ENCODE peak calls at places on chromosomes 12 and 14, in four cellular contexts. One of them, this sample, is unnamed. For H3K27me3, the result is how much of the 10 kb centered on the place peaks cover.

GRCh38 chr12:7555752-7556151 is 52.2 kb upstream of the CD163 start:
- DNase-seq in transverse colon: no peak
- DNase-seq in H1: no peak
- DNase-seq in stomach: no peak
- DNase-seq in this sample: no peak

GRCh38 chr12:59452746-59453145 is 143.1 kb upstream of the SLC16A7 start:
- DNase-seq in stomach: no peak
- DNase-seq in H1: no peak
- DNase-seq in transverse colon: no peak
- DNase-seq in this sample: no peak

GRCh38 chr14:39266871-39267591 is 33.3 kb downstream of the MIA2 start:
- DNase-seq in stomach: peak
- DNase-seq in transverse colon: peak
- DNase-seq in H1: peak
- DNase-seq in this sample: peak

GRCh38 chr12:74896186-74896585 is 313.5 kb downstream of the KCNC2 start:
- DNase-seq in transverse colon: no peak
- DNase-seq in stomach: no peak
- DNase-seq in H1: no peak
- DNase-seq in this sample: no peak

GRCh38 chr12:104132351-104132956 is 5.6 kb downstream of the NFYB start:
- DNase-seq in transverse colon: no peak
- DNase-seq in H1: no peak
- DNase-seq in stomach: no peak
- DNase-seq in this sample: no peak

GRCh38 chr14:68250950-68251765 is 431.6 kb downstream of the RAD51B start:
- DNase-seq in H1: no peak
- DNase-seq in stomach: no peak
- DNase-seq in transverse colon: no peak
- DNase-seq in this sample: no peak

GRCh38 chr12:50985322-50985721 is 33.0 kb downstream of the HIGD1C start:
- DNase-seq in transverse colon: no peak
- DNase-seq in H1: no peak
- DNase-seq in stomach: no peak
- DNase-seq in this sample: no peak

GRCh38 chr12:123928274-123928865 is 44.3 kb downstream of the CCDC92 start:
- DNase-seq in transverse colon: no peak
- DNase-seq in stomach: no peak
- DNase-seq in H1: no peak
- DNase-seq in this sample: no peak

GRCh38 chr14:25406818-25407217 is 356.9 kb upstream of the STXBP6 start:
- DNase-seq in transverse colon: peak
- DNase-seq in H1: peak
- DNase-seq in stomach: no peak
- DNase-seq in this sample: no peak

GRCh38 chr12:13680916-13681315 is 300.5 kb downstream of the GRIN2B start:
- DNase-seq in H1: no peak
- DNase-seq in transverse colon: no peak
- DNase-seq in stomach: no peak
- DNase-seq in this sample: no peak

GRCh38 chr12:94732367-94732990 is 82.1 kb upstream of the TMCC3 start:
- DNase-seq in transverse colon: no peak
- DNase-seq in stomach: no peak
- DNase-seq in H1: no peak
- DNase-seq in this sample: no peak

GRCh38 chr14:99789581-99789980 is 3.6 kb upstream of the EML1 start:
- DNase-seq in H1: no peak
- DNase-seq in transverse colon: no peak
- DNase-seq in stomach: no peak
- DNase-seq in this sample: no peak

GRCh38 chr12:58502236-58502635 is 418.1 kb downstream of the LRIG3 start:
- DNase-seq in stomach: no peak
- DNase-seq in H1: no peak
- DNase-seq in transverse colon: no peak
- DNase-seq in this sample: no peak

GRCh38 chr14:92969470-92970232 is 46.7 kb downstream of the CHGA start:
- DNase-seq in stomach: no peak
- DNase-seq in transverse colon: no peak
- DNase-seq in H1: no peak
- DNase-seq in this sample: no peak

GRCh38 chr14:68794856-68795601 is 2.2 kb upstream of the ZFP36L1 start:
- DNase-seq in H1: no peak
- DNase-seq in stomach: peak
- DNase-seq in transverse colon: peak
- DNase-seq in this sample: peak

GRCh38 chr12:108337235-108338223 is 1.6 kb downstream of the CMKLR1 start:
- DNase-seq in stomach: no peak
- DNase-seq in H1: peak
- DNase-seq in transverse colon: no peak
- DNase-seq in this sample: no peak

GRCh38 chr14:26395726-26396125 is 202.1 kb downstream of the NOVA1 start:
- DNase-seq in transverse colon: no peak
- DNase-seq in H1: no peak
- DNase-seq in stomach: no peak
- DNase-seq in this sample: no peak

GRCh38 chr14:75094896-75095295 is 25.5 kb downstream of the ZC2HC1C start:
- DNase-seq in H1: no peak
- DNase-seq in stomach: no peak
- DNase-seq in transverse colon: no peak
- DNase-seq in this sample: no peak

GRCh38 chr12:124482901-124483799 is 84.3 kb downstream of the NCOR2 start:
- DNase-seq in stomach: no peak
- DNase-seq in transverse colon: no peak
- DNase-seq in H1: no peak
- DNase-seq in this sample: no peak

GRCh38 chr14:87992349-87992719 is 648 bp downstream of the GALC start:
- DNase-seq in stomach: no peak
- DNase-seq in transverse colon: no peak
- DNase-seq in H1: no peak
- DNase-seq in this sample: no peak

GRCh38 chr12:116538682-116539264 is 20.4 kb upstream of the MAP1LC3B2 start:
- DNase-seq in transverse colon: no peak
- DNase-seq in H1: no peak
- DNase-seq in stomach: no peak
- DNase-seq in this sample: no peak

GRCh38 chr14:54650331-54651017 is 83.5 kb downstream of the SAMD4A start:
- DNase-seq in H1: no peak
- DNase-seq in transverse colon: peak
- DNase-seq in stomach: no peak
- DNase-seq in this sample: no peak

GRCh38 chr14:20632448-20632830 is 9.1 kb downstream of the OR6S1 start:
- DNase-seq in H1: no peak
- DNase-seq in stomach: no peak
- DNase-seq in transverse colon: no peak
- DNase-seq in this sample: no peak

GRCh38 chr12:51631591-51631990 is 40.6 kb downstream of the SCN8A start:
- DNase-seq in stomach: no peak
- DNase-seq in transverse colon: no peak
- DNase-seq in H1: no peak
- DNase-seq in this sample: no peak

GRCh38 chr12:94707892-94708291 is 57.5 kb upstream of the TMCC3 start:
- DNase-seq in H1: no peak
- DNase-seq in transverse colon: peak
- DNase-seq in stomach: no peak
- DNase-seq in this sample: no peak

GRCh38 chr14:64210211-64210610 is 84.0 kb downstream of the ESR2 start:
- DNase-seq in stomach: no peak
- DNase-seq in H1: no peak
- DNase-seq in transverse colon: no peak
- DNase-seq in this sample: no peak

GRCh38 chr14:76829016-76829365 is 2.8 kb downstream of the LRRC74A start:
- DNase-seq in transverse colon: no peak
- DNase-seq in H1: no peak
- DNase-seq in stomach: no peak
- DNase-seq in this sample: no peak

GRCh38 chr12:56013482-56013881 is 7.4 kb upstream of the IKZF4 start:
- DNase-seq in stomach: no peak
- DNase-seq in transverse colon: no peak
- DNase-seq in H1: no peak
- DNase-seq in this sample: no peak

GRCh38 chr14:45135181-45135580 is 549 bp upstream of the FANCM start:
- DNase-seq in transverse colon: no peak
- DNase-seq in stomach: no peak
- DNase-seq in H1: no peak
- DNase-seq in this sample: no peak

GRCh38 chr14:52801014-52801708 is 9.8 kb upstream of the GNPNAT1 start:
- DNase-seq in stomach: no peak
- DNase-seq in transverse colon: no peak
- DNase-seq in H1: no peak
- DNase-seq in this sample: no peak

GRCh38 chr14:51950007-51950406 is 39.3 kb upstream of the RTRAF start:
- DNase-seq in stomach: no peak
- DNase-seq in H1: no peak
- DNase-seq in transverse colon: no peak
- DNase-seq in this sample: no peak

DNA sequence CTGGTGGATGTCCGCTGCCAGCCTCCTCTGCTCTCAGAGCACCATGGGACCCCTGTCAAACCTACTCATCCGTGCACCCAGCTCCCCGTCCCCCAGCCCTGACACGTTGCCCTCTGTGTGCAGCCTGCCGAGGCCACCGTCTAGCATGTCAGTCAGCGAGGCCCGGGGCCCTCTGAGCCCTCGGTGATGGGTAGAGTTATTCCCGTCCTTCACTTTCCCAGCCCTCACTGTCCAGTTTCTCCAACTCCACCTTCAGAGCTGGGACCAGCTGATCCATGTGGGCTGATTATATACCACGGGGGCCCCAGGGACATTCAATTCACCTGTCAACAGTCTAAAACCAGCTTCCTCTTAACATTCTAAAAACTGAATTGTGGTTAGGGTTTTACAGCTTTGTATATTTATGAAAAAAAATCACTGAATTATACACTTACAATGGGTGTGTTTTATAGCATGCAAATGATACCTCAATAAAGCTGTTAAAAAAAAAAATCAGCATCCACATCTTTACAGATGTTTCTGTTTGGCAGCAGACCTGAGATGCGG is 61.3 kb downstream of the CCDC88C start:
- DNase-seq in stomach: no peak
- DNase-seq in H1: no peak
- DNase-seq in transverse colon: no peak
- DNase-seq in this sample: no peak
- H3K27me3 ChIP-seq in stomach: under half
- H3K27me3 ChIP-seq in H1: under half
- H3K27me3 ChIP-seq in transverse colon: under half
- H3K27me3 ChIP-seq in this sample: under half

GRCh38 chr14:101233391-101233790 is 327.9 kb upstream of the DIO3 start:
- DNase-seq in transverse colon: no peak
- DNase-seq in H1: no peak
- DNase-seq in stomach: no peak
- DNase-seq in this sample: no peak
- TF ChIP-seq POLR2A in transverse colon: no peak
- TF ChIP-seq POLR2A in H1: no peak
- TF ChIP-seq POLR2A in stomach: no peak
- TF ChIP-seq POLR2A in this sample: no peak

GRCh38 chr12:1594045-1594294 is 411 bp downstream of the FBXL14 start:
- DNase-seq in transverse colon: peak
- DNase-seq in H1: no peak
- DNase-seq in stomach: peak
- DNase-seq in this sample: no peak
- TF ChIP-seq POLR2AphosphoS5 in transverse colon: no peak
- TF ChIP-seq POLR2AphosphoS5 in H1: no peak
- TF ChIP-seq POLR2AphosphoS5 in stomach: no peak
- TF ChIP-seq POLR2AphosphoS5 in this sample: no peak

GRCh38 chr12:49959570-49960473 is 1.9 kb upstream of the AQP5 start:
- DNase-seq in H1: no peak
- DNase-seq in transverse colon: no peak
- DNase-seq in stomach: peak
- DNase-seq in this sample: peak

GRCh38 chr12:49962861-49963765 is 1.4 kb downstream of the AQP5 start:
- DNase-seq in transverse colon: peak
- DNase-seq in stomach: peak
- DNase-seq in H1: no peak
- DNase-seq in this sample: peak

GRCh38 chr12:49960474-49961110 is 1.1 kb upstream of the AQP5 start:
- DNase-seq in stomach: no peak
- DNase-seq in H1: no peak
- DNase-seq in transverse colon: no peak
- DNase-seq in this sample: no peak

GRCh38 chr12:49961993-49962764 is 507 bp downstream of the AQP5 start:
- DNase-seq in H1: peak
- DNase-seq in stomach: no peak
- DNase-seq in transverse colon: no peak
- DNase-seq in this sample: no peak

GRCh38 chr12:49961111-49961922 is at the start of gene AQP5:
- DNase-seq in transverse colon: no peak
- DNase-seq in H1: peak
- DNase-seq in stomach: peak
- DNase-seq in this sample: no peak
- H3K27me3 ChIP-seq in transverse colon: half or more
- H3K27me3 ChIP-seq in H1: under half
- H3K27me3 ChIP-seq in stomach: under half
- H3K27me3 ChIP-seq in this sample: under half

DNA sequence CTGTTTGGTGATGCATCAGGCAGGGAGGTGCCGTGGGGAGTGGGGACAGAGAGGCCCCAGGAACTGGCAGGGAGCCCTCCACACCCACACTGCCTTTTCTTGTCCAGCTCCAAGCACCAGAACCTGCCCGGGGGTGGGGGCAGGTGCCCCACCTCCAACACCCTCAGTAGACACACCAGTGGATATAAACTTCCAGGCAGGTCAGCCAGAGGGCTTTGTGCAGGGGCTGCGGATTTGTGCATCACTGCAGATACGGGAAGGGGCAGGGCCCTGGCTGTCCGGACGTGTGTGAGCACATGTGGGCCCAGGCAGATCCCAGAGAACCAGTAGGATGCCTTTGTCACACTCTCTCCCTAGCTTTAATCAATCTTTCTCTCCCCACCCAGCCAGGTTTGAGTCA is 1.3 kb upstream of the TGM1 start:
- DNase-seq in stomach: no peak
- DNase-seq in transverse colon: no peak
- DNase-seq in H1: no peak
- DNase-seq in this sample: no peak
- TF ChIP-seq POLR2A in stomach: no peak
- TF ChIP-seq POLR2A in transverse colon: no peak
- TF ChIP-seq POLR2A in H1: no peak
- TF ChIP-seq POLR2A in this sample: no peak

DNA sequence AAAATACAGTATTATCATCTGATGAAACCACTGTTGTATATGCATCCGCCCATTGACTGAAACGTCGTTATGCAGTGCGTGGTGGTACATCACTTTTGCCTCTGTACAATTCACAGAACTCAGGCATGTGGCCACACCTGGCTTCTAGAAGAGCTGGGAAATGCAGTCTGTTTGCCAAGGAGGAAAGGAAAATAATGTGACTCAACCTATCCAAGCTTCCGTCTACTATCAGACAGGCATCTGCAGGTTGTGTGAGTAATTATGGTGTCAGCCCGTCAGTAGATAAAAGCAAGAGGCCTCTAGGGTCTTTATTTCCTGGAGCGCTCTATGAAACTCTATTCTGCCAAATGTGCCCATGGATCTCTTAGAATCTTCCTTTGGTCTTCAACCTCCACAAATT is 111.6 kb downstream of the BBS10 start:
- DNase-seq in transverse colon: no peak
- DNase-seq in stomach: no peak
- DNase-seq in H1: peak
- DNase-seq in this sample: no peak
- TF ChIP-seq POLR2AphosphoS5 in transverse colon: no peak
- TF ChIP-seq POLR2AphosphoS5 in stomach: no peak
- TF ChIP-seq POLR2AphosphoS5 in H1: no peak
- TF ChIP-seq POLR2AphosphoS5 in this sample: no peak

GRCh38 chr12:54682674-54683073 is 34.5 kb upstream of the DCD start:
- DNase-seq in stomach: no peak
- DNase-seq in H1: no peak
- DNase-seq in transverse colon: no peak
- DNase-seq in this sample: no peak
- H3K27me3 ChIP-seq in stomach: under half
- H3K27me3 ChIP-seq in H1: under half
- H3K27me3 ChIP-seq in transverse colon: under half
- H3K27me3 ChIP-seq in this sample: under half

This sample was measured in breast epithelium.